ENCODE peak calls at places on chromosomes 1 and 21, in nine cellular contexts. B is transverse colon; R is stimulated activated CD4-positive, alpha-beta T cell treated with anti-CD3 and anti-CD28 coated beads, Interleukin-2, amount 100 ng/mL, for 48 hours; J is cardiac fibroblast; G is head of caudate nucleus; T is activated T-helper 9 cell treated with anti-CD3 and anti-CD28 coated beads, Interleukin-2, amount 50 U/mL, for 16 hours; L is SHP77; H is activated CD8-positive, alpha-beta memory T cell treated with anti-CD3 and anti-CD28 coated beads for 24 hours; P is GM13976. U is an unnamed sample.

GRCh38 chr1:19367584-19368041 is 55.5 kb downstream of the SLC66A1 start:
- DNase-seq in P (no peak), B (no peak), H (no peak), R (no peak), L (no peak), G (no peak), T (no peak), J (no peak), U (no peak)

GRCh38 chr1:33516891-33517550 is 44.6 kb downstream of the ZSCAN20 start:
- DNase-seq in T (no peak), R (no peak), G (no peak), B (no peak), L (no peak), H (no peak), P (no peak), J (no peak), U (no peak)

GRCh38 chr1:82562448-82562847 is 761.7 kb downstream of the ADGRL2 start:
- DNase-seq in P (no peak), L (no peak), B (no peak), J (no peak), T (no peak), G (no peak), R (no peak), H (no peak), U (no peak)

GRCh38 chr1:223234534-223234933 is 91.5 kb upstream of the TLR5 start:
- DNase-seq in L (no peak), J (no peak), R (no peak), H (peak; percentile 33), P (no peak), B (no peak), T (no peak), G (no peak), U (no peak)

GRCh38 chr1:167720965-167721616 is 691 bp upstream of the MPZL1 start:
- DNase-seq in R (no peak), J (peak; percentile 72), B (peak; percentile 58), P (no peak), G (peak; percentile 77), T (no peak), H (no peak), L (peak; percentile 21), U (no peak)

GRCh38 chr1:54998677-54999076 is at the start of gene BSND:
- DNase-seq in R (no peak), B (no peak), H (no peak), P (peak; percentile 67), G (no peak), L (peak; percentile 57), J (no peak), T (no peak), U (no peak)

GRCh38 chr1:235790123-235790522 is 76.6 kb downstream of the LYST start:
- DNase-seq in L (no peak), P (no peak), B (no peak), G (no peak), H (no peak), R (no peak), J (no peak), T (no peak), U (no peak)

GRCh38 chr21:28763809-28764418 is 228.8 kb downstream of the LTN1 start:
- DNase-seq in P (no peak), T (no peak), H (no peak), B (no peak), G (no peak), J (no peak), R (no peak), L (no peak), U (no peak)

GRCh38 chr1:147725685-147726084 is 34.7 kb downstream of the GJA5 start:
- DNase-seq in H (no peak), P (no peak), G (no peak), R (no peak), B (no peak), T (no peak), J (no peak), L (no peak), U (no peak)

GRCh38 chr1:86429830-86430229 is 5.9 kb downstream of the CLCA2 start:
- DNase-seq in G (no peak), H (no peak), R (no peak), B (no peak), T (no peak), J (peak; percentile 97), P (no peak), L (no peak), U (no peak)

GRCh38 chr1:212213754-212214153 is 71.5 kb upstream of the PPP2R5A start:
- DNase-seq in L (no peak), G (no peak), P (no peak), H (no peak), R (no peak), B (no peak), T (no peak), J (no peak), U (no peak)

GRCh38 chr1:9315411-9316079 is 22.9 kb downstream of the SPSB1 start:
- DNase-seq in H (peak; percentile 86), R (peak; percentile 54), J (peak; percentile 69), P (peak; percentile 74), G (no peak), B (no peak), L (no peak), T (peak; percentile 44), U (no peak)

GRCh38 chr1:13763991-13764390 is 64.0 kb downstream of the PRDM2 start:
- DNase-seq in R (no peak), L (no peak), T (no peak), P (no peak), G (no peak), H (no peak), J (no peak), B (no peak), U (no peak)

GRCh38 chr1:3063379-3064295 is 5.4 kb upstream of the PRDM16 start:
- DNase-seq in J (no peak), R (no peak), H (no peak), B (peak; percentile 6), P (no peak), G (no peak), L (no peak), T (no peak), U (no peak)

GRCh38 chr1:101748077-101748476 is 248.6 kb downstream of the OLFM3 start:
- DNase-seq in J (no peak), H (no peak), G (no peak), R (no peak), P (no peak), B (no peak), T (no peak), L (no peak), U (no peak)

GRCh38 chr1:237873487-237873927 is 17.2 kb downstream of the ZP4 start:
- DNase-seq in J (peak; percentile 23), T (no peak), L (no peak), P (no peak), H (no peak), G (no peak), R (no peak), B (no peak), U (no peak)

GRCh38 chr1:160519542-160520435 is 3.3 kb downstream of the SLAMF6 start:
- DNase-seq in G (no peak), P (no peak), H (no peak), B (no peak), T (no peak), R (no peak), J (no peak), L (no peak), U (no peak)

GRCh38 chr1:93499533-93499932 is 51.6 kb downstream of the FNBP1L start:
- DNase-seq in J (no peak), P (no peak), L (no peak), G (no peak), T (no peak), B (no peak), R (no peak), H (no peak), U (no peak)

GRCh38 chr1:155000475-155000724 is 2.2 kb upstream of the ZBTB7B start:
- DNase-seq in P (no peak), R (no peak), J (no peak), T (no peak), H (peak; percentile 84), B (peak; percentile 57), L (no peak), G (no peak), U (no peak)

GRCh38 chr1:29323636-29324035 is 87.3 kb downstream of the PTPRU start:
- DNase-seq in B (no peak), G (peak; percentile 13), H (no peak), R (no peak), L (no peak), P (no peak), T (no peak), J (no peak), U (no peak)

GRCh38 chr1:172906778-172907592 is 143.8 kb downstream of the TNFSF18 start:
- DNase-seq in L (no peak), R (no peak), B (no peak), H (no peak), J (peak; percentile 92), P (no peak), T (no peak), G (no peak), U (peak; percentile 23)

GRCh38 chr1:197521118-197521739 is 253.2 kb downstream of the CRB1 start:
- DNase-seq in P (peak; percentile 32), T (no peak), H (no peak), L (peak; percentile 17), J (peak; percentile 68), G (peak; percentile 4), B (no peak), R (peak; percentile 26), U (no peak)

GRCh38 chr1:246295968-246296367 is 211.1 kb downstream of the SMYD3 start:
- DNase-seq in J (peak; percentile 25), B (no peak), T (no peak), G (no peak), H (no peak), R (no peak), P (no peak), L (no peak), U (no peak)

GRCh38 chr1:58994664-58995063 is 210.8 kb upstream of the JUN start:
- DNase-seq in G (no peak), P (no peak), H (no peak), J (no peak), R (no peak), B (no peak), T (no peak), L (no peak), U (no peak)

GRCh38 chr21:33458861-33459260 is 20.9 kb downstream of the TMEM50B start:
- DNase-seq in L (no peak), J (no peak), G (no peak), R (no peak), H (peak; percentile 3), T (no peak), B (no peak), P (no peak), U (no peak)

GRCh38 chr1:108584320-108584968 is 24.5 kb downstream of the EEIG2 start:
- DNase-seq in L (no peak), B (no peak), R (no peak), H (no peak), G (no peak), P (no peak), J (no peak), T (no peak), U (no peak)

GRCh38 chr1:220699044-220699443 is 8.9 kb downstream of the C1orf115 start:
- DNase-seq in H (no peak), L (no peak), R (no peak), T (no peak), B (no peak), G (no peak), P (no peak), J (no peak), U (no peak)

GRCh38 chr1:45348966-45349677 is 8.9 kb upstream of the MUTYH start:
- DNase-seq in P (no peak), T (no peak), R (no peak), L (no peak), B (no peak), H (no peak), G (no peak), J (no peak), U (no peak)

GRCh38 chr1:203316626-203317093 is 11.3 kb downstream of the BTG2 start:
- DNase-seq in G (no peak), T (no peak), L (no peak), B (peak; percentile 73), H (no peak), R (no peak), P (no peak), J (no peak), U (no peak)

GRCh38 chr1:223652436-223652901 is 13.0 kb downstream of the CAPN8 start:
- DNase-seq in G (peak; percentile 18), B (no peak), P (no peak), H (no peak), J (no peak), R (no peak), T (no peak), L (peak; percentile 55), U (no peak)

GRCh38 chr1:232486006-232486405 is 143.9 kb downstream of the SIPA1L2 start:
- DNase-seq in J (no peak), G (no peak), H (no peak), T (no peak), P (no peak), L (no peak), R (no peak), B (no peak), U (no peak)

U was measured in effector memory CD4-positive, alpha-beta T cell.